ENCODE peak calls at places on chromosomes 13 and 19, in nine cellular contexts. W is heart left ventricle; X is ovary; K is upper lobe of right lung; L is CD8-positive, alpha-beta T cell; M is pancreas; U is ascending aorta; P is uterus; E is neural progenitor cell. D is an unnamed sample.

GRCh38 chr13:27289016-27289665 is 18.5 kb downstream of the RASL11A start:
- DNase-seq in W (no peak), X (no peak), K (no peak), L (no peak), M (no peak), U (no peak), P (no peak), E (no peak), D (no peak)

GRCh38 chr19:43754562-43755255 is at the start of gene SMG9:
- DNase-seq in W (peak; percentile 100), X (peak; percentile 99), K (peak; percentile 100), L (peak; percentile 98), M (peak; percentile 97), U (peak; percentile 98), P (peak; percentile 99), E (peak; percentile 100), D (peak; percentile 98)

GRCh38 chr19:14775855-14776254 is 2.5 kb downstream of the ADGRE2 start:
- DNase-seq in W (peak; percentile 72), X (no peak), K (peak; percentile 74), L (no peak), M (no peak), U (no peak), P (no peak), E (no peak), D (no peak)

GRCh38 chr13:30615851-30616311 is 1.8 kb upstream of the USPL1 start:
- DNase-seq in W (no peak), X (no peak), K (no peak), L (no peak), M (no peak), U (no peak), P (no peak), E (no peak), D (no peak)

GRCh38 chr13:112693831-112694497 is 4.1 kb downstream of the ATP11A start:
- DNase-seq in W (no peak), X (peak; percentile 20), K (no peak), L (no peak), M (no peak), U (peak; percentile 60), P (no peak), E (peak; percentile 35), D (peak; percentile 48)

GRCh38 chr19:46180701-46181385 is 32.8 kb downstream of the IGFL2 start:
- DNase-seq in W (no peak), X (no peak), K (no peak), L (no peak), M (no peak), U (no peak), P (no peak), E (no peak), D (no peak)

GRCh38 chr13:61880576-61881283 is 465.1 kb upstream of the PCDH20 start:
- DNase-seq in W (no peak), X (no peak), K (no peak), L (no peak), M (no peak), U (no peak), P (no peak), E (peak; percentile 59), D (peak; percentile 41)

GRCh38 chr19:18719541-18719940 is 36.1 kb downstream of the CRTC1 start:
- DNase-seq in W (no peak), X (no peak), K (no peak), L (no peak), M (no peak), U (no peak), P (no peak), E (no peak), D (no peak)

GRCh38 chr13:65497265-65497664 is 1732.9 kb downstream of the PCDH9 start:
- DNase-seq in W (no peak), X (no peak), K (no peak), L (no peak), M (no peak), U (no peak), P (no peak), E (no peak), D (no peak)

GRCh38 chr19:2455481-2456300 is 1.1 kb downstream of the LMNB2 start:
- DNase-seq in W (peak; percentile 68), X (peak; percentile 66), K (peak; percentile 74), L (peak; percentile 22), M (peak; percentile 51), U (no peak), P (peak; percentile 42), E (peak; percentile 53), D (peak; percentile 47)

GRCh38 chr19:2624537-2625091 is 77.9 kb downstream of the GNG7 start:
- DNase-seq in W (no peak), X (no peak), K (peak; percentile 86), L (no peak), M (peak; percentile 54), U (no peak), P (no peak), E (peak; percentile 43), D (peak; percentile 98)

GRCh38 chr13:113854238-113855011 is 9.5 kb downstream of the GAS6 start:
- DNase-seq in W (peak; percentile 73), X (peak; percentile 42), K (no peak), L (no peak), M (peak; percentile 63), U (no peak), P (peak; percentile 52), E (no peak), D (no peak)

DNA sequence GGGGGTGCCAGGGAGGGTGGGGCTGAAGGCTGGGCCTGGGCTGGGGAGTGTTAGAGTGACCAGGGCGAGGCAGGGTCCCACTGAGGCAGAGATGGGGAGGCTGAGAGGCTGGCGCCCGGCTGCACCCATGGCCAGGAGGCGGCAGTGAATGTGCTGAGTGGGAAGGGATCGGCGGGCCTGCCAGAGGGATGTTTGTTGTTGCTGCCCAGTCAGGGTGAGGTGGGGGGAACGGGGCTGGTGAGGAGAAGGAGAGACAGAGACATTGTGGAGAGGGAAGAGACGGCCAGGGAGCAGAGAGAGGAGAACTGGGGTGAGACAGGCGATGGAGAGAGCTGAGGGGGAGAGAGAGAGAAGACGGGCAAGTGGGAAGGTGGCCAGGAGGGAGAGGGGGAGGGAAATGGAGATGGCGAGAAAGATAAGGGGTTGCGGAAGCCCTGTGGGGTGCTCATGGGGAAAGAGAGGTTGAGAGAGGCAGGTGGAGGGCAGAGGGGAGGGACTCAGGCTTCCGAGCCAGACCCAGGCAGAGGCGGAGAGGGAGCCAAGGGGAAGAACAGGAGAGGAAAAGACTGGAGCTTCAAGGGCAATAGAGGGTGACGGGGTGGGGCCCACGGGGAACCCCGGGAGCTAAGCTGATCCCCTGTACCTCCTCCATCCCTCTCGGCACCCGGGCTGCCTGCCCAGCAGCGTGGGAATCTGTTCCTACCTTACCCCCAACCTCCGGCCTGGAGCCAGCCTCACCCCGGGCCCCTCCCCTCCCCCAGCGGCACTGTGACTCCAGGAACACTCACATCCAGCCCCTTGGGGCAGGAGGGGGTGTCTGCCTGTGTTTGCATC is 690 bp upstream of the B3GNT8 start:
- DNase-seq in W (no peak), X (peak; percentile 55), K (peak; percentile 80), L (peak; percentile 29), M (no peak), U (no peak), P (peak; percentile 32), E (peak; percentile 21), D (peak; percentile 56)
- TF ChIP-seq CTCF in W (no peak), X (no peak), K (no peak), L (no peak), M (no peak), U (no peak), P (no peak), E (no peak), D (no peak)

GRCh38 chr13:23600100-23600499 is 29.9 kb downstream of the TNFRSF19 start:
- DNase-seq in W (no peak), X (no peak), K (no peak), L (no peak), M (no peak), U (no peak), P (no peak), E (no peak), D (no peak)
- H3K4me1 ChIP-seq in W (no peaks in the 10 kb centered on the region), X (no peaks in the 10 kb centered on the region), K (no peaks in the 10 kb centered on the region), L (no peaks in the 10 kb centered on the region), M (peaks cover 2% of the 10 kb centered on the region), U (no peaks in the 10 kb centered on the region), P (no peaks in the 10 kb centered on the region), E (peaks cover 21% of the 10 kb centered on the region), D (peaks cover 20% of the 10 kb centered on the region)

GRCh38 chr19:10009269-10009665 is 1.0 kb downstream of the COL5A3 start:
- DNase-seq in W (peak; percentile 90), X (peak; percentile 89), K (peak; percentile 69), L (peak; percentile 33), M (peak; percentile 25), U (peak; percentile 80), P (peak; percentile 80), E (peak; percentile 89), D (peak; percentile 35)
- H3K4me3 ChIP-seq in W (peak overlapping the region; percentile 72), X (no peak overlapping the region), K (peak overlapping the region; percentile 51), L (no peak overlapping the region), M (no peak overlapping the region), U (peak overlapping the region; percentile 60), P (peak overlapping the region; percentile 34), E (no peak overlapping the region), D (no peak overlapping the region)

GRCh38 chr13:86569974-86570373 is 770.8 kb upstream of the SLITRK6 start:
- DNase-seq in W (no peak), X (no peak), K (no peak), L (no peak), M (no peak), U (no peak), P (no peak), E (no peak), D (no peak)

GRCh38 chr13:86563308-86563707 is 764.1 kb upstream of the SLITRK6 start:
- DNase-seq in W (no peak), X (no peak), K (no peak), L (no peak), M (no peak), U (no peak), P (no peak), E (no peak), D (no peak)

GRCh38 chr13:86562876-86563275 is 763.7 kb upstream of the SLITRK6 start:
- DNase-seq in W (no peak), X (no peak), K (no peak), L (no peak), M (no peak), U (no peak), P (no peak), E (no peak), D (no peak)

GRCh38 chr13:86569119-86569518 is 769.9 kb upstream of the SLITRK6 start:
- DNase-seq in W (no peak), X (no peak), K (no peak), L (no peak), M (no peak), U (no peak), P (no peak), E (no peak), D (no peak)

DNA sequence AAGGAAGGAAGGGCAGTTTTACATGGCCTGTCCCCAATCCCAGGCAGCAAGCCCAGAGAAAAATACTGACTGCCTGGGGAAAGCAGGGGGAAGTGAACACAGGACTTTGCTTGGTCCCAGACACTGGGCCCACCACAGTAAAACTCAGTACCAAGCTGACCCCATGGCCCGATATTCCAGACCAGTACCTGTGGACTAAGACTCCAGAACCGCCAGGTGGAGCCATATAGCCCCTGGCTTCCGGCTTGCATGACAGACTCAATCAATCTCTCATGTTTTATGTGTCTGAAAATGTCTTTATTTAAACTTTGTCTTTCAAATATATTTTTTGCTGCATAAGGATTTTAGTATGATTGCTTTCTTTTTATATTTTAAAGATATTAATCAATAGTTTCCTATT is 767.9 kb upstream of the SLITRK6 start:
- DNase-seq in W (no peak), X (no peak), K (no peak), L (no peak), M (no peak), U (no peak), P (no peak), E (peak; percentile 36), D (no peak)
- TF ChIP-seq CTCF in W (no peak), X (no peak), K (no peak), L (no peak), M (peak; percentile 18), U (no peak), P (no peak), E (peak; percentile 52), D (no peak)